ENCODE peak calls at places on chromosomes 3 and 15, in four cellular contexts. X, M, N and L are unnamed samples.

GRCh38 chr3:128173849-128174248 is 20.6 kb downstream of the EEFSEC start:
- DNase-seq in X (no peak), M (no peak), N (no peak), L (no peak)

GRCh38 chr15:94412979-94413741 is 181.8 kb downstream of the MCTP2 start:
- DNase-seq in X (peak), M (peak), N (peak), L (peak)

GRCh38 chr3:122358633-122359032 is 24.4 kb downstream of the MIX23 start:
- DNase-seq in X (no peak), M (no peak), N (no peak), L (no peak)

GRCh38 chr3:33417051-33417673 is 23.0 kb downstream of the UBP1 start:
- DNase-seq in X (no peak), M (peak), N (peak), L (peak)

GRCh38 chr15:59501531-59502113 is 63.6 kb downstream of the FAM81A start:
- DNase-seq in X (no peak), M (peak), N (peak), L (peak)

GRCh38 chr3:197750396-197750831 is 731 bp downstream of the FYTTD1 start:
- DNase-seq in X (peak), M (peak), N (peak), L (peak)

GRCh38 chr15:59282515-59283337 is 76.1 kb downstream of the LDHAL6B start:
- DNase-seq in X (no peak), M (no peak), N (peak), L (no peak)

GRCh38 chr15:95715919-95716318 is 614.6 kb upstream of the NR2F2 start:
- DNase-seq in X (no peak), M (peak), N (no peak), L (no peak)

GRCh38 chr3:129002573-129003569 is 1.8 kb downstream of the EFCC1 start:
- DNase-seq in X (no peak), M (no peak), N (no peak), L (no peak)

GRCh38 chr3:188431553-188431952 is 277.6 kb downstream of the LPP start:
- DNase-seq in X (no peak), M (peak), N (peak), L (peak)

GRCh38 chr3:210649-211048 is 14.1 kb downstream of the CHL1 start:
- DNase-seq in X (no peak), M (no peak), N (no peak), L (no peak)

GRCh38 chr3:48597408-48597800 is 2.3 kb upstream of the COL7A1 start:
- DNase-seq in X (no peak), M (no peak), N (no peak), L (no peak)

GRCh38 chr3:13676618-13677017 is 127.7 kb downstream of the FBLN2 start:
- DNase-seq in X (no peak), M (no peak), N (peak), L (no peak)

GRCh38 chr3:155271343-155271613 is 22.2 kb downstream of the STRIT1 start:
- DNase-seq in X (no peak), M (no peak), N (no peak), L (no peak)

GRCh38 chr15:57464480-57464879 is 88.2 kb downstream of the CGNL1 start:
- DNase-seq in X (no peak), M (no peak), N (no peak), L (no peak)

GRCh38 chr15:74240002-74240568 is 4.0 kb downstream of the CCDC33 start:
- DNase-seq in X (peak), M (peak), N (peak), L (peak)

GRCh38 chr15:94381384-94381783 is 150.0 kb downstream of the MCTP2 start:
- DNase-seq in X (no peak), M (no peak), N (no peak), L (no peak)

GRCh38 chr3:149647285-149647684 is 10.5 kb downstream of the WWTR1 start:
- DNase-seq in X (no peak), M (no peak), N (no peak), L (no peak)

GRCh38 chr15:68054658-68055223 is 626 bp downstream of the PIAS1 start:
- DNase-seq in X (no peak), M (peak), N (peak), L (no peak)

GRCh38 chr3:55587476-55587875 is 100.4 kb upstream of the WNT5A start:
- DNase-seq in X (no peak), M (no peak), N (no peak), L (no peak)

GRCh38 chr3:62823461-62824050 is 51.7 kb downstream of the CADPS start:
- DNase-seq in X (no peak), M (no peak), N (no peak), L (no peak)

GRCh38 chr3:97871788-97872187 is 50.0 kb downstream of the CRYBG3 start:
- DNase-seq in X (no peak), M (no peak), N (no peak), L (no peak)

GRCh38 chr3:13414040-13414729 is 5.9 kb downstream of the NUP210 start:
- DNase-seq in X (no peak), M (no peak), N (no peak), L (no peak)

GRCh38 chr3:82281205-82281604 is 519.8 kb upstream of the GBE1 start:
- DNase-seq in X (no peak), M (peak), N (no peak), L (peak)

GRCh38 chr3:57872606-57873005 is 116.5 kb downstream of the SLMAP start:
- DNase-seq in X (no peak), M (peak), N (no peak), L (no peak)